ENCODE peak calls at places on chromosomes 1 and 21, in four cellular contexts. One of them, this sample, is unnamed. For H3K27me3, the result is how much of the 10 kb centered on the place peaks cover.

GRCh38 chr1:179706339-179706941 is 36.7 kb upstream of the FAM163A start:
- DNase-seq in astrocyte: peak
- DNase-seq in mesenchymal stem cell: peak
- DNase-seq in GM23248: peak
- DNase-seq in this sample: peak

GRCh38 chr21:45542242-45542666 is at the start of gene SLC19A1:
- DNase-seq in astrocyte: no peak
- DNase-seq in GM23248: peak
- DNase-seq in mesenchymal stem cell: peak
- DNase-seq in this sample: no peak

GRCh38 chr1:9247894-9248293 is 13.3 kb downstream of the H6PD start:
- DNase-seq in astrocyte: no peak
- DNase-seq in GM23248: no peak
- DNase-seq in mesenchymal stem cell: no peak
- DNase-seq in this sample: no peak

GRCh38 chr1:998051-998821 is 1.7 kb downstream of the HES4 start:
- DNase-seq in GM23248: no peak
- DNase-seq in mesenchymal stem cell: no peak
- DNase-seq in astrocyte: no peak
- DNase-seq in this sample: no peak

GRCh38 chr1:58754056-58754613 is 29.7 kb downstream of the JUN start:
- DNase-seq in mesenchymal stem cell: peak
- DNase-seq in GM23248: peak
- DNase-seq in astrocyte: no peak
- DNase-seq in this sample: peak

GRCh38 chr1:3545363-3546047 is 65.8 kb downstream of the MEGF6 start:
- DNase-seq in mesenchymal stem cell: peak
- DNase-seq in astrocyte: no peak
- DNase-seq in GM23248: no peak
- DNase-seq in this sample: no peak

GRCh38 chr1:239717097-239718051 is 331.0 kb downstream of the CHRM3 start:
- DNase-seq in mesenchymal stem cell: no peak
- DNase-seq in GM23248: no peak
- DNase-seq in astrocyte: peak
- DNase-seq in this sample: no peak

GRCh38 chr1:108097057-108097456 is 103.1 kb downstream of the SLC25A24 start:
- DNase-seq in GM23248: no peak
- DNase-seq in mesenchymal stem cell: no peak
- DNase-seq in astrocyte: no peak
- DNase-seq in this sample: no peak

GRCh38 chr1:223244366-223245103 is 101.5 kb upstream of the TLR5 start:
- DNase-seq in astrocyte: peak
- DNase-seq in mesenchymal stem cell: peak
- DNase-seq in GM23248: peak
- DNase-seq in this sample: peak

GRCh38 chr1:11529330-11529729 is 50.4 kb downstream of the DISP3 start:
- DNase-seq in GM23248: no peak
- DNase-seq in astrocyte: no peak
- DNase-seq in mesenchymal stem cell: no peak
- DNase-seq in this sample: no peak

GRCh38 chr1:169491845-169492281 is 6.1 kb upstream of the SLC19A2 start:
- DNase-seq in mesenchymal stem cell: no peak
- DNase-seq in GM23248: peak
- DNase-seq in astrocyte: no peak
- DNase-seq in this sample: no peak

GRCh38 chr1:67013573-67013972 is 40.4 kb downstream of the SLC35D1 start:
- DNase-seq in mesenchymal stem cell: peak
- DNase-seq in GM23248: peak
- DNase-seq in astrocyte: peak
- DNase-seq in this sample: no peak

GRCh38 chr1:43587594-43587993 is 56.9 kb downstream of the PTPRF start:
- DNase-seq in GM23248: peak
- DNase-seq in astrocyte: peak
- DNase-seq in mesenchymal stem cell: no peak
- DNase-seq in this sample: peak

GRCh38 chr1:187527346-187527745 is 698.6 kb downstream of the PLA2G4A start:
- DNase-seq in astrocyte: no peak
- DNase-seq in mesenchymal stem cell: peak
- DNase-seq in GM23248: no peak
- DNase-seq in this sample: no peak

GRCh38 chr1:216805233-216805632 is 82.0 kb upstream of the ESRRG start:
- DNase-seq in GM23248: no peak
- DNase-seq in mesenchymal stem cell: no peak
- DNase-seq in astrocyte: no peak
- DNase-seq in this sample: no peak

GRCh38 chr1:240522122-240522822 is 89.7 kb downstream of the GREM2 start:
- DNase-seq in GM23248: no peak
- DNase-seq in mesenchymal stem cell: no peak
- DNase-seq in astrocyte: no peak
- DNase-seq in this sample: no peak

DNA sequence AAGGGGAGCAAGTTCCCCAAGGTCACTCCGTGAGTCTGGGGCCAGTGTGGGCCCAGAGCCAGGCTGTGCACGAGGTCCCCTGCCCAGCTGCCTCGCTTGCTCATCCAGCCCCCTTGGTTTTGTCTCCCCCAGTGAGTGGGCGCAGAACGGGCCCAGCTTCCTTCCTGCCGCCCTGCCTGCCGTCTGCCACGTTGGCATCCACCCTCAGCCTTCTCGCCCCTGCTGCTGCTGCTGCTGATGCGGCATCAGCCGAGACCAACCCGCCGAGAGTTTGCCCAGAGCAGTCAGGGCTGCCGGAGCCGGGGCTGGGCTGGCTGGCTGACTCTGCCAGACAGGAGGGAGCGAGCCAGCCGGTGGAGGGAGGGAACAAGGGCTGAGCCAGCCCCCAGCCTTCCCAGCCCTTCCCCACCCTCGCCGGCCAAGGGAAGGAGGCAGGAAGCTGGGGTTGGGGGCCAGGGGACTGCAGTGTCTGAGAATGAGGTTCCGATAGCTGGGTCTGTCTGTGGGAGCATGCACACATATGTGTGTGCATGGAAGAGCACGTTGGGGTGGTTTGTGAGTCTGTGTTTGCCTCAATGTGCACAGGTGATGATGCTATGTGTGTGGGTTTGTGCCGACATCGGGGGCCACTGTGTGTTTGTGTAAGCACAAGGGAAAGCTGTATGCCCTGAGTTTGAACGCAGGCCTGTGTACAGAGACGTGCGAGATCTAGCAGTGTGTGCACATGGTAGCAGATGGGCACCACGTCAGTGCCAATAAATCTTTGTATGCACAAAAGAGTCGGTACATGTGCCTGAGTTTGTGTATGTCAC is 31.6 kb upstream of the WASF2 start:
- DNase-seq in astrocyte: no peak
- DNase-seq in GM23248: peak
- DNase-seq in mesenchymal stem cell: no peak
- DNase-seq in this sample: no peak
- H3K4me2 ChIP-seq in astrocyte: peak
- H3K4me2 ChIP-seq in GM23248: no peak
- H3K4me2 ChIP-seq in mesenchymal stem cell: no peak
- H3K4me2 ChIP-seq in this sample: no peak

GRCh38 chr1:62198781-62199125 is 4.1 kb downstream of the L1TD1 start:
- DNase-seq in astrocyte: peak
- DNase-seq in GM23248: peak
- DNase-seq in mesenchymal stem cell: no peak
- DNase-seq in this sample: peak
- H3K4me3 ChIP-seq in astrocyte: no peak
- H3K4me3 ChIP-seq in GM23248: no peak
- H3K4me3 ChIP-seq in mesenchymal stem cell: no peak
- H3K4me3 ChIP-seq in this sample: no peak

DNA sequence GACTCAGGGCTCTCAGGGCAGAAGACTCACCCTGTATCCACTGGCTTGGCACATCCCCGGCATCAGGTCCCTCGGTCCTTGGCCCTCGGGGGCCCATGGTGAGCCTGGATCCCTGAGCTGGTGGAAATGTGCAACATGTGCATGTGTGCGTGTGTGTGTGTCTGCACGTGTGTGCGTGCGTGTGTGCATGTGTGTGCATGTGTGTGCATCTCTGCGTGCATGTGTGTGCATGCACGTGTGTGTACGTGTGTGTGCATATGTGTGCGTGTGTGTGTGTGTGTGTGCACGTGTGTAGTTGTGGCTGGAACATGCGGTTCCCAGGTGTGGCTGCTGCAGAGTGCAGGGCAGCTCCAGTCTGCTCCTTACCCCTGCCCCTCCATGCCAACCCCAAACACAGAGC is 51.3 kb downstream of the UMODL1 start:
- DNase-seq in mesenchymal stem cell: no peak
- DNase-seq in GM23248: no peak
- DNase-seq in astrocyte: no peak
- DNase-seq in this sample: no peak
- H3K27me3 ChIP-seq in mesenchymal stem cell: half or more
- H3K27me3 ChIP-seq in GM23248: under half
- H3K27me3 ChIP-seq in astrocyte: under half
- H3K27me3 ChIP-seq in this sample: under half

GRCh38 chr1:246271516-246271915 is 235.6 kb downstream of the SMYD3 start:
- DNase-seq in mesenchymal stem cell: no peak
- DNase-seq in astrocyte: peak
- DNase-seq in GM23248: peak
- DNase-seq in this sample: no peak
- H3K4me2 ChIP-seq in mesenchymal stem cell: no peak
- H3K4me2 ChIP-seq in astrocyte: no peak
- H3K4me2 ChIP-seq in GM23248: no peak
- H3K4me2 ChIP-seq in this sample: no peak

DNA sequence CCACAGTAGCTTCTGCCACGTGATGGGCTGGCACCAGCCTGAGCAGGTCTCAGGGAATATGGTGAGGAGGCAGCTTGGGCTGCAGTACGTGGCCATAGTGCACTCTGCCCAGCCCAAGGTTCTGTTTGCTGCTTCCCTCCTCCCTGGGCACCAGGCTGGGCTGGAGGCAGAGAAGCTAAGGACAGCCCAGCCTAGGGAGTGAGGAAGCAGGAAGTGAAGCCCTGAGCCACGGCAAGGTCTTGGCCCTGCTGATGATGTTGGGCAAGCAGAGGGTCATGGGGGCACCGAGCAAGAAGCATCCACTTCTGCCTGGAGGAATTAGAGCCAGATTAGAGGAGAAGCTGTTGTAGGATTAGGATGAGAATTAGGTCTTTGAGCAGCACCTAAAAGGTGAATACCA is 326.7 kb upstream of the VAMP3 start:
- DNase-seq in GM23248: no peak
- DNase-seq in mesenchymal stem cell: no peak
- DNase-seq in astrocyte: no peak
- DNase-seq in this sample: no peak
- H3K4me3 ChIP-seq in GM23248: no peak
- H3K4me3 ChIP-seq in mesenchymal stem cell: no peak
- H3K4me3 ChIP-seq in astrocyte: no peak
- H3K4me3 ChIP-seq in this sample: no peak

GRCh38 chr1:213927897-213928296 is 59.9 kb upstream of the PROX1 start:
- DNase-seq in mesenchymal stem cell: no peak
- DNase-seq in GM23248: no peak
- DNase-seq in astrocyte: no peak
- DNase-seq in this sample: no peak
- H3K27me3 ChIP-seq in mesenchymal stem cell: under half
- H3K27me3 ChIP-seq in GM23248: under half
- H3K27me3 ChIP-seq in astrocyte: under half
- H3K27me3 ChIP-seq in this sample: under half

GRCh38 chr1:171173069-171173468 is 12.0 kb upstream of the FMO2 start:
- DNase-seq in GM23248: no peak
- DNase-seq in mesenchymal stem cell: no peak
- DNase-seq in astrocyte: no peak
- DNase-seq in this sample: no peak
- H3K4me2 ChIP-seq in GM23248: no peak
- H3K4me2 ChIP-seq in mesenchymal stem cell: no peak
- H3K4me2 ChIP-seq in astrocyte: no peak
- H3K4me2 ChIP-seq in this sample: no peak

DNA sequence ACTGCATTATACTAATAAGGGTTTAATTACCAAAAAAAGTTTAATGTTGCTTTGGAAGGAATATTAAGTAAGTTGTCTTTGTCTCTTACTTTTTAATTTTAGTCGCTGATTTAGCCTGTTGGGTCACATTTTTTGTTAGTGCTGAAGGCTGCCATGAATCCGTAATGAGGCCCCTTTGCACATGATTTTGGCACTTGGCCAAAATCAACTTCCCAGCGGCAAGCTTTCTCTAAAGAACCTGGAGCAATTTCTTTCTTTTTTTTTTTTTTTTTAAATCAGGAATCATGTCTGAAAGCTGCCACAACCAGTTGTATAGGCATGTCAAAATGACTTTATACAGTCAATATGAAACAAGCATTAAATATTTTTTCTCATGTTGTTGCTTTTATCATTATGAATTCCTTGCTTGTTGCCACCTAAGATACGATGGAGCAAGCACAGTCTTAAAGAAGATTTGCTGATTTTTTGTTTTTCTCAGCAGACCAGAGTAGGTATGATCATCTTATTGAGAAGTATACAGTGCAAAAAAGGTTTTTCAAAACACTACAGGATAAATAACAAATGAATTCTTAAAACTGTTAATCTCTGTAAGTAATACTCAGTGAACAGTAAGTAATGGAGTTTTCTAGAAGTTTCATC is 690.4 kb downstream of the USP25 start:
- DNase-seq in mesenchymal stem cell: peak
- DNase-seq in GM23248: peak
- DNase-seq in astrocyte: peak
- DNase-seq in this sample: peak
- H3K4me3 ChIP-seq in mesenchymal stem cell: no peak
- H3K4me3 ChIP-seq in GM23248: no peak
- H3K4me3 ChIP-seq in astrocyte: peak
- H3K4me3 ChIP-seq in this sample: no peak

GRCh38 chr1:228453022-228453560 is 34.1 kb upstream of the RNF187 start:
- DNase-seq in GM23248: no peak
- DNase-seq in astrocyte: no peak
- DNase-seq in mesenchymal stem cell: no peak
- DNase-seq in this sample: no peak
- H3K27me3 ChIP-seq in GM23248: under half
- H3K27me3 ChIP-seq in astrocyte: under half
- H3K27me3 ChIP-seq in mesenchymal stem cell: under half
- H3K27me3 ChIP-seq in this sample: under half